ENCODE peak calls at places on chromosomes 3 and 15, in nine cellular contexts. K is cerebellum; Z is iris pigment epithelial cell; M is thoracic aorta; C is A549; X is lung; O is stimulated activated CD4-positive, alpha-beta T cell treated with anti-CD3 and anti-CD28 coated beads, TNF-alpha, amount 100 ng/mL, for 1 hour; Q is GM23248; D is astrocyte. P is an unnamed sample.

GRCh38 chr3:158100681-158101080 is 5.5 kb downstream of the SHOX2 start:
- DNase-seq in Q (no peak), D (no peak), X (no peak), Z (no peak), M (no peak), O (no peak), K (no peak), C (no peak), P (no peak)

GRCh38 chr15:38553071-38553470 is 11.5 kb downstream of the RASGRP1 start:
- DNase-seq in K (no peak), M (no peak), Q (no peak), D (no peak), C (no peak), Z (no peak), O (no peak), X (no peak), P (no peak)

GRCh38 chr3:23752126-23752525 is 53.6 kb upstream of the UBE2E1 start:
- DNase-seq in D (peak; percentile 51), K (no peak), C (no peak), Q (no peak), O (no peak), Z (no peak), X (no peak), M (no peak), P (no peak)

GRCh38 chr3:57557088-57557537 is 1.0 kb downstream of the PDE12 start:
- DNase-seq in O (no peak), M (no peak), K (no peak), C (peak; percentile 26), X (peak; percentile 32), Z (peak; percentile 69), Q (peak; percentile 79), D (peak; percentile 34), P (peak; percentile 56)

GRCh38 chr3:171711461-171711860 is 98.8 kb downstream of the PLD1 start:
- DNase-seq in O (no peak), K (no peak), Q (peak; percentile 18), M (no peak), Z (peak; percentile 21), C (no peak), X (no peak), D (peak; percentile 47), P (peak; percentile 61)

GRCh38 chr3:183966361-183966791 is 51.3 kb downstream of the ABCC5 start:
- DNase-seq in D (no peak), C (no peak), Z (no peak), Q (no peak), M (no peak), O (no peak), X (no peak), K (no peak), P (no peak)

GRCh38 chr3:196186661-196187573 is 24.3 kb downstream of the ZDHHC19 start:
- DNase-seq in Z (no peak), D (no peak), M (no peak), X (no peak), O (no peak), K (peak; percentile 62), Q (no peak), C (no peak), P (peak; percentile 22)

GRCh38 chr3:44685128-44685800 is 27.2 kb upstream of the ZNF502 start:
- DNase-seq in X (peak; percentile 65), K (peak; percentile 88), Z (peak; percentile 90), M (peak; percentile 17), O (no peak), Q (peak; percentile 91), C (no peak), D (peak; percentile 87), P (peak; percentile 84)

GRCh38 chr15:85361306-85361705 is 19.1 kb upstream of the AKAP13 start:
- DNase-seq in Q (no peak), M (no peak), Z (no peak), D (no peak), X (no peak), O (no peak), K (no peak), C (no peak), P (no peak)

GRCh38 chr3:62019906-62020305 is 353.4 kb downstream of the FEZF2 start:
- DNase-seq in C (no peak), Z (no peak), Q (no peak), X (no peak), M (no peak), D (no peak), K (no peak), O (no peak), P (no peak)